ENCODE peak calls at places on chromosomes 4 and X, in eight cellular contexts. C, D, R, B, J, W, S and H are unnamed samples.

GRCh38 chr4:89509708-89510269 is 202.2 kb upstream of the GPRIN3 start:
- DNase-seq in C (peak; percentile 98), D (no peak), R (no peak), B (no peak), J (no peak), W (peak; percentile 84), S (no peak), H (no peak)

GRCh38 chrX:51334276-51334675 is 1.7 kb downstream of the NUDT10 start:
- DNase-seq in C (peak; percentile 3), D (no peak), R (no peak), B (no peak), J (no peak), W (no peak), S (no peak), H (no peak)

GRCh38 chr4:41380758-41381157 is 124.0 kb downstream of the UCHL1 start:
- DNase-seq in C (no peak), D (no peak), R (no peak), B (no peak), J (no peak), W (no peak), S (no peak), H (no peak)

GRCh38 chr4:13642163-13642562 is 14.6 kb upstream of the BOD1L1 start:
- DNase-seq in C (peak; percentile 64), D (no peak), R (no peak), B (no peak), J (no peak), W (peak; percentile 59), S (no peak), H (no peak)

GRCh38 chr4:44671636-44672035 is 6.6 kb upstream of the GUF1 start:
- DNase-seq in C (no peak), D (no peak), R (no peak), B (no peak), J (no peak), W (no peak), S (no peak), H (no peak)

GRCh38 chr4:47238697-47239096 is 207.3 kb downstream of the GABRB1 start:
- DNase-seq in C (peak; percentile 36), D (no peak), R (no peak), B (no peak), J (no peak), W (peak; percentile 60), S (no peak), H (no peak)

GRCh38 chr4:41287005-41287404 is 30.3 kb downstream of the UCHL1 start:
- DNase-seq in C (peak; percentile 73), D (peak; percentile 54), R (no peak), B (no peak), J (no peak), W (peak; percentile 48), S (no peak), H (no peak)

GRCh38 chr4:110106946-110107325 is 91.5 kb downstream of the ELOVL6 start:
- DNase-seq in C (peak; percentile 80), D (peak; percentile 80), R (no peak), B (no peak), J (no peak), W (peak; percentile 85), S (no peak), H (no peak)

GRCh38 chrX:6891404-6891803 is 256.1 kb upstream of the STS start:
- DNase-seq in C (no peak), D (no peak), R (no peak), B (no peak), J (no peak), W (no peak), S (no peak), H (no peak)

GRCh38 chr4:2255501-2256155 is 6.3 kb downstream of the MXD4 start:
- DNase-seq in C (no peak), D (no peak), R (peak; percentile 68), B (peak; percentile 55), J (peak; percentile 19), W (no peak), S (peak; percentile 17), H (peak; percentile 49)

GRCh38 chr4:25485104-25485503 is 108.0 kb downstream of the ANAPC4 start:
- DNase-seq in C (no peak), D (no peak), R (no peak), B (no peak), J (no peak), W (no peak), S (no peak), H (no peak)

GRCh38 chrX:139204903-139205667 is 325.5 kb upstream of the F9 start:
- DNase-seq in C (no peak), D (no peak), R (no peak), B (peak; percentile 51), J (peak; percentile 31), W (no peak), S (peak; percentile 24), H (no peak)

GRCh38 chr4:6942238-6942800 is 32.7 kb downstream of the TBC1D14 start:
- DNase-seq in C (peak; percentile 98), D (peak; percentile 99), R (no peak), B (peak; percentile 66), J (no peak), W (peak; percentile 98), S (no peak), H (no peak)

GRCh38 chr4:23877758-23878229 is 12.1 kb downstream of the PPARGC1A start:
- DNase-seq in C (peak; percentile 67), D (peak; percentile 78), R (peak; percentile 67), B (peak; percentile 51), J (no peak), W (peak; percentile 84), S (peak; percentile 72), H (peak; percentile 41)

GRCh38 chr4:22487333-22487732 is 28.5 kb downstream of the ADGRA3 start:
- DNase-seq in C (no peak), D (no peak), R (no peak), B (no peak), J (no peak), W (no peak), S (no peak), H (no peak)

GRCh38 chr4:33107813-33108212 is 2387.6 kb downstream of the PCDH7 start:
- DNase-seq in C (no peak), D (peak; percentile 6), R (no peak), B (no peak), J (no peak), W (no peak), S (no peak), H (no peak)

GRCh38 chrX:133005038-133005437 is 46.6 kb upstream of the HS6ST2 start:
- DNase-seq in C (peak; percentile 17), D (peak; percentile 8), R (no peak), B (no peak), J (no peak), W (peak; percentile 1), S (no peak), H (no peak)

GRCh38 chr4:118775405-118775804 is 60.5 kb downstream of the SEC24D start:
- DNase-seq in C (no peak), D (no peak), R (no peak), B (no peak), J (no peak), W (no peak), S (no peak), H (no peak)

GRCh38 chr4:118776166-118776954 is 59.6 kb downstream of the SEC24D start:
- DNase-seq in C (peak; percentile 83), D (peak; percentile 64), R (no peak), B (no peak), J (no peak), W (peak; percentile 70), S (no peak), H (no peak)

GRCh38 chr4:118774321-118774720 is 61.6 kb downstream of the SEC24D start:
- DNase-seq in C (no peak), D (no peak), R (no peak), B (no peak), J (no peak), W (no peak), S (no peak), H (no peak)

GRCh38 chr4:118773082-118773792 is 62.7 kb downstream of the SEC24D start:
- DNase-seq in C (no peak), D (no peak), R (no peak), B (no peak), J (no peak), W (no peak), S (no peak), H (no peak)

GRCh38 chr4:118774989-118775388 is 60.9 kb downstream of the SEC24D start:
- DNase-seq in C (no peak), D (peak; percentile 38), R (no peak), B (no peak), J (no peak), W (peak; percentile 61), S (no peak), H (no peak)
- H3K4me1 ChIP-seq in C (peaks cover 8% of the 10 kb centered on the region), D (peaks cover 2% of the 10 kb centered on the region), R (no peaks in the 10 kb centered on the region), B (no peaks in the 10 kb centered on the region), J (no peaks in the 10 kb centered on the region), W (peaks cover 8% of the 10 kb centered on the region), S (no peaks in the 10 kb centered on the region), H (peaks cover 73% of the 10 kb centered on the region)

GRCh38 chr4:140094701-140095420 is 59.1 kb downstream of the MAML3 start:
- DNase-seq in C (peak; percentile 67), D (no peak), R (peak; percentile 94), B (peak; percentile 83), J (peak; percentile 69), W (peak; percentile 73), S (peak; percentile 42), H (peak; percentile 80)
- H3K4me1 ChIP-seq in C (peaks cover 32% of the 10 kb centered on the region), D (peaks cover 17% of the 10 kb centered on the region), R (peaks cover 35% of the 10 kb centered on the region), B (peaks cover 20% of the 10 kb centered on the region), J (peaks cover 12% of the 10 kb centered on the region), W (peaks cover 52% of the 10 kb centered on the region), S (no peaks in the 10 kb centered on the region), H (peaks cover 68% of the 10 kb centered on the region)

GRCh38 chr4:184816962-184817361 is 8.8 kb downstream of the ACSL1 start:
- DNase-seq in C (no peak), D (no peak), R (no peak), B (no peak), J (no peak), W (no peak), S (no peak), H (no peak)

GRCh38 chr4:184817494-184818215 is 8.1 kb downstream of the ACSL1 start:
- DNase-seq in C (no peak), D (no peak), R (no peak), B (no peak), J (no peak), W (no peak), S (no peak), H (peak; percentile 36)

GRCh38 chr4:184812651-184813181 is 13.1 kb downstream of the ACSL1 start:
- DNase-seq in C (peak; percentile 14), D (peak; percentile 40), R (peak; percentile 49), B (no peak), J (no peak), W (peak; percentile 24), S (no peak), H (no peak)

GRCh38 chr4:184814686-184815045 is 11.1 kb downstream of the ACSL1 start:
- DNase-seq in C (no peak), D (no peak), R (peak; percentile 48), B (no peak), J (no peak), W (no peak), S (no peak), H (no peak)

GRCh38 chr4:184815046-184815877 is 10.5 kb downstream of the ACSL1 start:
- DNase-seq in C (peak; percentile 67), D (peak; percentile 34), R (peak; percentile 92), B (peak; percentile 80), J (peak; percentile 91), W (peak; percentile 74), S (peak; percentile 89), H (peak; percentile 84)
- H3K4me1 ChIP-seq in C (peaks cover 4% of the 10 kb centered on the region), D (peaks cover 24% of the 10 kb centered on the region), R (peaks cover 29% of the 10 kb centered on the region), B (peaks cover 17% of the 10 kb centered on the region), J (peaks cover 13% of the 10 kb centered on the region), W (peaks cover 7% of the 10 kb centered on the region), S (peaks cover 3% of the 10 kb centered on the region), H (peaks cover 91% of the 10 kb centered on the region)

DNA sequence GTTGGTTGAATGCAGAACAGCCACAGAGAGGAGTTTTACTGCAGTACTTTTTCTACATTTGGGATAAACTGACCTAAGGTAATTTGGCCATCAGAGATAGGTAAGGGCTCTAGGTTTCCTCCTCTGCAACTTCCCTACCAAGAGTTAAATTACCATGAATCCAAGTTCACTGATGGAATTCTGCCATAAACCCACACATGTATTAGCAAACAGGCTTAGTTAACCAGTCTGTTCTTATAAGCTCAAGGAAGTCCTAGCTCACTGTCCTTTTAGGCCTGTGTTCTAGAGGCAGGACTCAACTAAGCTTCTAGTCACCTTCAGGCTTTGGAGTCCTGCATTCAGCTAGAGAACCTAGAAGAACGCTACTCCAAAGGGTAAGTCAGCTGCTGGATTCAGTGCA is 4.0 kb downstream of the FAM114A1 start:
- DNase-seq in C (no peak), D (no peak), R (no peak), B (no peak), J (no peak), W (peak; percentile 28), S (no peak), H (no peak)
- H3K4me1 ChIP-seq in C (peaks cover 17% of the 10 kb centered on the region), D (peaks cover 10% of the 10 kb centered on the region), R (peaks cover 34% of the 10 kb centered on the region), B (peaks cover 27% of the 10 kb centered on the region), J (peaks cover 16% of the 10 kb centered on the region), W (peaks cover 28% of the 10 kb centered on the region), S (peaks cover 5% of the 10 kb centered on the region), H (peaks cover 17% of the 10 kb centered on the region)